ENCODE peak calls at places on chromosomes 4 and X, in four cellular contexts. One of them, this sample, is unnamed.
A peak's percentile ranks its signal among the peaks of the same experiment; 100 is the strongest.

GRCh38 chrX:104351173-104351769 is 96.5 kb upstream of the ESX1 start:
- DNase-seq in T47D: no peak
- DNase-seq in stimulated activated CD4-positive, alpha-beta T cell treated with anti-CD3 and anti-CD28 coated beads, Interleukin-4, amount 100 ng/mL, for 24 hours: no peak
- DNase-seq in COR-L47: no peak
- DNase-seq in this sample: no peak

GRCh38 chr4:2296621-2297601 is 35.0 kb upstream of the MXD4 start:
- DNase-seq in T47D: no peak
- DNase-seq in stimulated activated CD4-positive, alpha-beta T cell treated with anti-CD3 and anti-CD28 coated beads, Interleukin-4, amount 100 ng/mL, for 24 hours: no peak
- DNase-seq in COR-L47: peak; percentile 30
- DNase-seq in this sample: no peak

GRCh38 chr4:181761130-181761529 is 482.1 kb upstream of the TENM3 start:
- DNase-seq in stimulated activated CD4-positive, alpha-beta T cell treated with anti-CD3 and anti-CD28 coated beads, Interleukin-4, amount 100 ng/mL, for 24 hours: no peak
- DNase-seq in T47D: no peak
- DNase-seq in COR-L47: no peak
- DNase-seq in this sample: no peak

GRCh38 chrX:115367455-115367854 is 77.9 kb downstream of the LUZP4 start:
- DNase-seq in stimulated activated CD4-positive, alpha-beta T cell treated with anti-CD3 and anti-CD28 coated beads, Interleukin-4, amount 100 ng/mL, for 24 hours: no peak
- DNase-seq in T47D: no peak
- DNase-seq in COR-L47: no peak
- DNase-seq in this sample: no peak

GRCh38 chr4:17469931-17470674 is 41.8 kb downstream of the QDPR start:
- DNase-seq in stimulated activated CD4-positive, alpha-beta T cell treated with anti-CD3 and anti-CD28 coated beads, Interleukin-4, amount 100 ng/mL, for 24 hours: no peak
- DNase-seq in COR-L47: no peak
- DNase-seq in T47D: peak; percentile 7
- DNase-seq in this sample: no peak

GRCh38 chrX:84907324-84907946 is 96.2 kb upstream of the APOOL start:
- DNase-seq in COR-L47: peak; percentile 34
- DNase-seq in T47D: peak; percentile 17
- DNase-seq in stimulated activated CD4-positive, alpha-beta T cell treated with anti-CD3 and anti-CD28 coated beads, Interleukin-4, amount 100 ng/mL, for 24 hours: no peak
- DNase-seq in this sample: no peak

GRCh38 chrX:9327747-9328145 is 137.1 kb upstream of the TBL1X start:
- DNase-seq in stimulated activated CD4-positive, alpha-beta T cell treated with anti-CD3 and anti-CD28 coated beads, Interleukin-4, amount 100 ng/mL, for 24 hours: no peak
- DNase-seq in T47D: peak; percentile 42
- DNase-seq in COR-L47: no peak
- DNase-seq in this sample: no peak

GRCh38 chrX:134377537-134377936 is 82.4 kb upstream of the HPRT1 start:
- DNase-seq in T47D: peak; percentile 47
- DNase-seq in COR-L47: no peak
- DNase-seq in stimulated activated CD4-positive, alpha-beta T cell treated with anti-CD3 and anti-CD28 coated beads, Interleukin-4, amount 100 ng/mL, for 24 hours: peak; percentile 11
- DNase-seq in this sample: peak; percentile 13

GRCh38 chr4:130074096-130074495 is 978.1 kb downstream of the C4orf33 start:
- DNase-seq in T47D: no peak
- DNase-seq in COR-L47: no peak
- DNase-seq in stimulated activated CD4-positive, alpha-beta T cell treated with anti-CD3 and anti-CD28 coated beads, Interleukin-4, amount 100 ng/mL, for 24 hours: no peak
- DNase-seq in this sample: no peak

GRCh38 chr4:111689214-111689613 is 456.0 kb upstream of the FAM241A start:
- DNase-seq in stimulated activated CD4-positive, alpha-beta T cell treated with anti-CD3 and anti-CD28 coated beads, Interleukin-4, amount 100 ng/mL, for 24 hours: no peak
- DNase-seq in COR-L47: no peak
- DNase-seq in T47D: peak; percentile 49
- DNase-seq in this sample: no peak

GRCh38 chrX:134821901-134822300 is 163.6 kb upstream of the PLAC1 start:
- DNase-seq in T47D: no peak
- DNase-seq in COR-L47: no peak
- DNase-seq in stimulated activated CD4-positive, alpha-beta T cell treated with anti-CD3 and anti-CD28 coated beads, Interleukin-4, amount 100 ng/mL, for 24 hours: no peak
- DNase-seq in this sample: no peak

GRCh38 chrX:110087485-110088356 is 84.8 kb downstream of the TMEM164 start:
- DNase-seq in COR-L47: no peak
- DNase-seq in T47D: no peak
- DNase-seq in stimulated activated CD4-positive, alpha-beta T cell treated with anti-CD3 and anti-CD28 coated beads, Interleukin-4, amount 100 ng/mL, for 24 hours: no peak
- DNase-seq in this sample: peak; percentile 37